ENCODE peak calls at places on chromosome 1, in six cellular contexts. A is activated T-cell treated with anti-CD3 and anti-CD28 coated beads, Interleukin-2, amount 50 U/mL, for 4 hours; T is iPS DF 6.9; M is substantia nigra; F is epithelial cell of proximal tubule; N is iPS-NIHi11. J is an unnamed sample.

GRCh38 chr1:218384576-218384975 is 39.4 kb downstream of the TGFB2 start:
- DNase-seq in A (no peak), T (no peak), M (no peak), F (no peak), N (no peak), J (no peak)

GRCh38 chr1:18530567-18531502 is 50.1 kb downstream of the KLHDC7A start:
- DNase-seq in A (no peak), T (peak; percentile 25), M (no peak), F (no peak), N (peak; percentile 53), J (no peak)

GRCh38 chr1:31244326-31244725 is 4.6 kb upstream of the NKAIN1 start:
- DNase-seq in A (no peak), T (no peak), M (no peak), F (no peak), N (no peak), J (no peak)

GRCh38 chr1:115179397-115179835 is 90.1 kb upstream of the TSPAN2 start:
- DNase-seq in A (no peak), T (no peak), M (no peak), F (peak; percentile 90), N (no peak), J (no peak)

GRCh38 chr1:29845910-29846309 is 609.6 kb downstream of the PTPRU start:
- DNase-seq in A (no peak), T (no peak), M (no peak), F (no peak), N (no peak), J (no peak)

GRCh38 chr1:59750612-59751395 is 63.9 kb upstream of the HOOK1 start:
- DNase-seq in A (no peak), T (no peak), M (no peak), F (no peak), N (no peak), J (no peak)

GRCh38 chr1:53735261-53735660 is 3.7 kb downstream of the GLIS1 start:
- DNase-seq in A (no peak), T (no peak), M (no peak), F (no peak), N (no peak), J (no peak)

GRCh38 chr1:3322440-3323020 is 131.9 kb upstream of the ARHGEF16 start:
- DNase-seq in A (no peak), T (no peak), M (no peak), F (no peak), N (no peak), J (no peak)

GRCh38 chr1:180935326-180936109 is 22.8 kb downstream of the KIAA1614 start:
- DNase-seq in A (no peak), T (no peak), M (no peak), F (no peak), N (peak; percentile 77), J (no peak)

GRCh38 chr1:67597336-67597735 is 87.7 kb upstream of the GADD45A start:
- DNase-seq in A (no peak), T (no peak), M (no peak), F (no peak), N (no peak), J (no peak)

GRCh38 chr1:37723390-37724078 is 31.2 kb downstream of the CDCA8 start:
- DNase-seq in A (no peak), T (no peak), M (no peak), F (no peak), N (no peak), J (no peak)

GRCh38 chr1:167630568-167631385 is 745 bp downstream of the RCSD1 start:
- DNase-seq in A (no peak), T (no peak), M (no peak), F (no peak), N (no peak), J (no peak)

GRCh38 chr1:188825471-188825870 is 1652.2 kb downstream of the BRINP3 start:
- DNase-seq in A (no peak), T (no peak), M (no peak), F (no peak), N (no peak), J (no peak)

J was measured in COR-L47.